ENCODE peak calls at places on chromosomes 13 and 19, in seven cellular contexts. One of them, this sample, is unnamed.

GRCh38 chr13:114146629-114147028 is 14.2 kb upstream of the RASA3 start:
- DNase-seq in naive thymus-derived CD8-positive, alpha-beta T cell: no peak
- DNase-seq in choroid plexus epithelial cell: peak
- DNase-seq in CD4-positive, alpha-beta memory T cell: no peak
- DNase-seq in fibroblast of lung: no peak
- DNase-seq in H4: no peak
- DNase-seq in upper lobe of left lung: no peak
- DNase-seq in this sample: no peak

GRCh38 chr13:60329221-60329983 is 67.6 kb upstream of the TDRD3 start:
- DNase-seq in naive thymus-derived CD8-positive, alpha-beta T cell: no peak
- DNase-seq in choroid plexus epithelial cell: peak
- DNase-seq in CD4-positive, alpha-beta memory T cell: no peak
- DNase-seq in fibroblast of lung: peak
- DNase-seq in H4: peak
- DNase-seq in upper lobe of left lung: no peak
- DNase-seq in this sample: no peak

GRCh38 chr19:3857449-3858003 is 11.3 kb downstream of the ZFR2 start:
- DNase-seq in naive thymus-derived CD8-positive, alpha-beta T cell: no peak
- DNase-seq in choroid plexus epithelial cell: peak
- DNase-seq in CD4-positive, alpha-beta memory T cell: no peak
- DNase-seq in fibroblast of lung: no peak
- DNase-seq in H4: no peak
- DNase-seq in upper lobe of left lung: no peak
- DNase-seq in this sample: no peak

GRCh38 chr13:29111446-29111845 is 291.3 kb downstream of the MTUS2 start:
- DNase-seq in naive thymus-derived CD8-positive, alpha-beta T cell: no peak
- DNase-seq in choroid plexus epithelial cell: peak
- DNase-seq in CD4-positive, alpha-beta memory T cell: no peak
- DNase-seq in fibroblast of lung: no peak
- DNase-seq in H4: no peak
- DNase-seq in upper lobe of left lung: no peak
- DNase-seq in this sample: no peak

GRCh38 chr19:13796301-13797057 is 1.2 kb downstream of the ZSWIM4 start:
- DNase-seq in naive thymus-derived CD8-positive, alpha-beta T cell: no peak
- DNase-seq in choroid plexus epithelial cell: peak
- DNase-seq in CD4-positive, alpha-beta memory T cell: no peak
- DNase-seq in fibroblast of lung: peak
- DNase-seq in H4: peak
- DNase-seq in upper lobe of left lung: no peak
- DNase-seq in this sample: peak

GRCh38 chr19:54017266-54017665 is 25.8 kb downstream of the CACNG6 start:
- DNase-seq in naive thymus-derived CD8-positive, alpha-beta T cell: no peak
- DNase-seq in choroid plexus epithelial cell: peak
- DNase-seq in CD4-positive, alpha-beta memory T cell: no peak
- DNase-seq in fibroblast of lung: peak
- DNase-seq in H4: peak
- DNase-seq in upper lobe of left lung: no peak
- DNase-seq in this sample: no peak

GRCh38 chr13:45773236-45773635 is 71.1 kb downstream of the CBY2 start:
- DNase-seq in naive thymus-derived CD8-positive, alpha-beta T cell: no peak
- DNase-seq in choroid plexus epithelial cell: peak
- DNase-seq in CD4-positive, alpha-beta memory T cell: no peak
- DNase-seq in fibroblast of lung: peak
- DNase-seq in H4: no peak
- DNase-seq in upper lobe of left lung: no peak
- DNase-seq in this sample: no peak

GRCh38 chr13:24168980-24169379 is 8.5 kb downstream of the SPATA13 start:
- DNase-seq in naive thymus-derived CD8-positive, alpha-beta T cell: no peak
- DNase-seq in choroid plexus epithelial cell: no peak
- DNase-seq in CD4-positive, alpha-beta memory T cell: no peak
- DNase-seq in fibroblast of lung: peak
- DNase-seq in H4: no peak
- DNase-seq in upper lobe of left lung: no peak
- DNase-seq in this sample: no peak

GRCh38 chr13:58949646-58950045 is 1214.1 kb downstream of the DIAPH3 start:
- DNase-seq in naive thymus-derived CD8-positive, alpha-beta T cell: no peak
- DNase-seq in choroid plexus epithelial cell: no peak
- DNase-seq in CD4-positive, alpha-beta memory T cell: no peak
- DNase-seq in fibroblast of lung: no peak
- DNase-seq in H4: no peak
- DNase-seq in upper lobe of left lung: no peak
- DNase-seq in this sample: no peak

GRCh38 chr13:110682746-110683145 is 23.2 kb downstream of the CARS2 start:
- DNase-seq in naive thymus-derived CD8-positive, alpha-beta T cell: no peak
- DNase-seq in choroid plexus epithelial cell: no peak
- DNase-seq in CD4-positive, alpha-beta memory T cell: no peak
- DNase-seq in fibroblast of lung: no peak
- DNase-seq in H4: no peak
- DNase-seq in upper lobe of left lung: no peak
- DNase-seq in this sample: no peak

GRCh38 chr13:111049791-111050538 is 65.1 kb upstream of the ARHGEF7 start:
- DNase-seq in naive thymus-derived CD8-positive, alpha-beta T cell: no peak
- DNase-seq in choroid plexus epithelial cell: peak
- DNase-seq in CD4-positive, alpha-beta memory T cell: no peak
- DNase-seq in fibroblast of lung: no peak
- DNase-seq in H4: no peak
- DNase-seq in upper lobe of left lung: no peak
- DNase-seq in this sample: peak

GRCh38 chr19:18203408-18203862 is 407 bp downstream of the RAB3A start:
- DNase-seq in naive thymus-derived CD8-positive, alpha-beta T cell: no peak
- DNase-seq in choroid plexus epithelial cell: no peak
- DNase-seq in CD4-positive, alpha-beta memory T cell: no peak
- DNase-seq in fibroblast of lung: no peak
- DNase-seq in H4: no peak
- DNase-seq in upper lobe of left lung: peak
- DNase-seq in this sample: no peak

GRCh38 chr19:11052391-11052790 is 36.9 kb upstream of the LDLR start:
- DNase-seq in naive thymus-derived CD8-positive, alpha-beta T cell: no peak
- DNase-seq in choroid plexus epithelial cell: no peak
- DNase-seq in CD4-positive, alpha-beta memory T cell: no peak
- DNase-seq in fibroblast of lung: no peak
- DNase-seq in H4: no peak
- DNase-seq in upper lobe of left lung: no peak
- DNase-seq in this sample: no peak